ENCODE peak calls at places on chromosomes 13 and 19, in seven cellular contexts. One of them, this sample, is unnamed.

GRCh38 chr13:112140366-112140765 is 73.4 kb downstream of the SOX1 start:
- DNase-seq in pancreas: no peak
- DNase-seq in OCI-M1: no peak
- DNase-seq in GM20000: no peak
- DNase-seq in T follicular helper cell: no peak
- DNase-seq in activated CD4-positive, alpha-beta T cell treated with anti-CD3 and anti-CD28 coated beads for 4 hours: no peak
- DNase-seq in stimulated activated CD8-positive, alpha-beta memory T cell treated with anti-CD3 and anti-CD28 coated beads, Interleukin-7, amount 100 ng/mL, for 1 hour: no peak
- DNase-seq in this sample: no peak

GRCh38 chr13:111948811-111949210 is 118.1 kb upstream of the SOX1 start:
- DNase-seq in pancreas: no peak
- DNase-seq in OCI-M1: no peak
- DNase-seq in GM20000: no peak
- DNase-seq in T follicular helper cell: no peak
- DNase-seq in activated CD4-positive, alpha-beta T cell treated with anti-CD3 and anti-CD28 coated beads for 4 hours: no peak
- DNase-seq in stimulated activated CD8-positive, alpha-beta memory T cell treated with anti-CD3 and anti-CD28 coated beads, Interleukin-7, amount 100 ng/mL, for 1 hour: no peak
- DNase-seq in this sample: no peak

GRCh38 chr13:64684685-64685431 is 2545.3 kb downstream of the PCDH9 start:
- DNase-seq in pancreas: no peak
- DNase-seq in OCI-M1: no peak
- DNase-seq in GM20000: no peak
- DNase-seq in T follicular helper cell: no peak
- DNase-seq in activated CD4-positive, alpha-beta T cell treated with anti-CD3 and anti-CD28 coated beads for 4 hours: no peak
- DNase-seq in stimulated activated CD8-positive, alpha-beta memory T cell treated with anti-CD3 and anti-CD28 coated beads, Interleukin-7, amount 100 ng/mL, for 1 hour: no peak
- DNase-seq in this sample: no peak

GRCh38 chr13:30926781-30927180 is 5.7 kb upstream of the TEX26 start:
- DNase-seq in pancreas: no peak
- DNase-seq in OCI-M1: no peak
- DNase-seq in GM20000: no peak
- DNase-seq in T follicular helper cell: no peak
- DNase-seq in activated CD4-positive, alpha-beta T cell treated with anti-CD3 and anti-CD28 coated beads for 4 hours: no peak
- DNase-seq in stimulated activated CD8-positive, alpha-beta memory T cell treated with anti-CD3 and anti-CD28 coated beads, Interleukin-7, amount 100 ng/mL, for 1 hour: no peak
- DNase-seq in this sample: no peak

GRCh38 chr19:35901854-35902661 is at the start of gene HCST:
- DNase-seq in pancreas: no peak
- DNase-seq in OCI-M1: peak; percentile 19
- DNase-seq in GM20000: peak; percentile 60
- DNase-seq in T follicular helper cell: peak; percentile 47
- DNase-seq in activated CD4-positive, alpha-beta T cell treated with anti-CD3 and anti-CD28 coated beads for 4 hours: peak; percentile 38
- DNase-seq in stimulated activated CD8-positive, alpha-beta memory T cell treated with anti-CD3 and anti-CD28 coated beads, Interleukin-7, amount 100 ng/mL, for 1 hour: no peak
- DNase-seq in this sample: no peak

GRCh38 chr13:45331981-45332830 is 8.8 kb downstream of the TPT1 start:
- DNase-seq in pancreas: no peak
- DNase-seq in OCI-M1: peak; percentile 29
- DNase-seq in GM20000: no peak
- DNase-seq in T follicular helper cell: no peak
- DNase-seq in activated CD4-positive, alpha-beta T cell treated with anti-CD3 and anti-CD28 coated beads for 4 hours: no peak
- DNase-seq in stimulated activated CD8-positive, alpha-beta memory T cell treated with anti-CD3 and anti-CD28 coated beads, Interleukin-7, amount 100 ng/mL, for 1 hour: no peak
- DNase-seq in this sample: peak; percentile 87

GRCh38 chr13:86591862-86592261 is 792.6 kb upstream of the SLITRK6 start:
- DNase-seq in pancreas: no peak
- DNase-seq in OCI-M1: peak; percentile 38
- DNase-seq in GM20000: no peak
- DNase-seq in T follicular helper cell: no peak
- DNase-seq in activated CD4-positive, alpha-beta T cell treated with anti-CD3 and anti-CD28 coated beads for 4 hours: no peak
- DNase-seq in stimulated activated CD8-positive, alpha-beta memory T cell treated with anti-CD3 and anti-CD28 coated beads, Interleukin-7, amount 100 ng/mL, for 1 hour: no peak
- DNase-seq in this sample: peak; percentile 32

GRCh38 chr19:35727956-35728706 is 10.3 kb downstream of the KMT2B start:
- DNase-seq in pancreas: peak; percentile 41
- DNase-seq in OCI-M1: no peak
- DNase-seq in GM20000: no peak
- DNase-seq in T follicular helper cell: no peak
- DNase-seq in activated CD4-positive, alpha-beta T cell treated with anti-CD3 and anti-CD28 coated beads for 4 hours: no peak
- DNase-seq in stimulated activated CD8-positive, alpha-beta memory T cell treated with anti-CD3 and anti-CD28 coated beads, Interleukin-7, amount 100 ng/mL, for 1 hour: no peak
- DNase-seq in this sample: no peak

GRCh38 chr19:4713384-4713951 is 10.2 kb downstream of the DPP9 start:
- DNase-seq in pancreas: peak; percentile 75
- DNase-seq in OCI-M1: no peak
- DNase-seq in GM20000: no peak
- DNase-seq in T follicular helper cell: no peak
- DNase-seq in activated CD4-positive, alpha-beta T cell treated with anti-CD3 and anti-CD28 coated beads for 4 hours: no peak
- DNase-seq in stimulated activated CD8-positive, alpha-beta memory T cell treated with anti-CD3 and anti-CD28 coated beads, Interleukin-7, amount 100 ng/mL, for 1 hour: no peak
- DNase-seq in this sample: peak; percentile 99

GRCh38 chr13:53201454-53202225 is 173.0 kb downstream of the OLFM4 start:
- DNase-seq in pancreas: peak; percentile 80
- DNase-seq in OCI-M1: no peak
- DNase-seq in GM20000: no peak
- DNase-seq in T follicular helper cell: no peak
- DNase-seq in activated CD4-positive, alpha-beta T cell treated with anti-CD3 and anti-CD28 coated beads for 4 hours: no peak
- DNase-seq in stimulated activated CD8-positive, alpha-beta memory T cell treated with anti-CD3 and anti-CD28 coated beads, Interleukin-7, amount 100 ng/mL, for 1 hour: no peak
- DNase-seq in this sample: no peak

GRCh38 chr19:6801397-6802086 is 29.0 kb downstream of the VAV1 start:
- DNase-seq in pancreas: peak; percentile 63
- DNase-seq in OCI-M1: peak; percentile 90
- DNase-seq in GM20000: peak; percentile 70
- DNase-seq in T follicular helper cell: peak; percentile 64
- DNase-seq in activated CD4-positive, alpha-beta T cell treated with anti-CD3 and anti-CD28 coated beads for 4 hours: peak; percentile 77
- DNase-seq in stimulated activated CD8-positive, alpha-beta memory T cell treated with anti-CD3 and anti-CD28 coated beads, Interleukin-7, amount 100 ng/mL, for 1 hour: peak; percentile 65
- DNase-seq in this sample: no peak

GRCh38 chr13:71169125-71169524 is 697.9 kb downstream of the DACH1 start:
- DNase-seq in pancreas: no peak
- DNase-seq in OCI-M1: no peak
- DNase-seq in GM20000: no peak
- DNase-seq in T follicular helper cell: no peak
- DNase-seq in activated CD4-positive, alpha-beta T cell treated with anti-CD3 and anti-CD28 coated beads for 4 hours: no peak
- DNase-seq in stimulated activated CD8-positive, alpha-beta memory T cell treated with anti-CD3 and anti-CD28 coated beads, Interleukin-7, amount 100 ng/mL, for 1 hour: no peak
- DNase-seq in this sample: no peak

GRCh38 chr13:38767506-38768265 is 80.8 kb downstream of the FREM2 start:
- DNase-seq in pancreas: no peak
- DNase-seq in OCI-M1: no peak
- DNase-seq in GM20000: no peak
- DNase-seq in T follicular helper cell: no peak
- DNase-seq in activated CD4-positive, alpha-beta T cell treated with anti-CD3 and anti-CD28 coated beads for 4 hours: no peak
- DNase-seq in stimulated activated CD8-positive, alpha-beta memory T cell treated with anti-CD3 and anti-CD28 coated beads, Interleukin-7, amount 100 ng/mL, for 1 hour: no peak
- DNase-seq in this sample: peak; percentile 21

GRCh38 chr19:3659746-3660112 is 33.1 kb upstream of the CACTIN start:
- DNase-seq in pancreas: peak; percentile 55
- DNase-seq in OCI-M1: no peak
- DNase-seq in GM20000: no peak
- DNase-seq in T follicular helper cell: no peak
- DNase-seq in activated CD4-positive, alpha-beta T cell treated with anti-CD3 and anti-CD28 coated beads for 4 hours: no peak
- DNase-seq in stimulated activated CD8-positive, alpha-beta memory T cell treated with anti-CD3 and anti-CD28 coated beads, Interleukin-7, amount 100 ng/mL, for 1 hour: no peak
- DNase-seq in this sample: no peak

GRCh38 chr19:30281903-30282302 is 90.3 kb upstream of the ZNF536 start:
- DNase-seq in pancreas: no peak
- DNase-seq in OCI-M1: no peak
- DNase-seq in GM20000: no peak
- DNase-seq in T follicular helper cell: no peak
- DNase-seq in activated CD4-positive, alpha-beta T cell treated with anti-CD3 and anti-CD28 coated beads for 4 hours: no peak
- DNase-seq in stimulated activated CD8-positive, alpha-beta memory T cell treated with anti-CD3 and anti-CD28 coated beads, Interleukin-7, amount 100 ng/mL, for 1 hour: no peak
- DNase-seq in this sample: no peak

GRCh38 chr13:74866151-74866550 is 615.8 kb downstream of the TBC1D4 start:
- DNase-seq in pancreas: no peak
- DNase-seq in OCI-M1: no peak
- DNase-seq in GM20000: no peak
- DNase-seq in T follicular helper cell: no peak
- DNase-seq in activated CD4-positive, alpha-beta T cell treated with anti-CD3 and anti-CD28 coated beads for 4 hours: no peak
- DNase-seq in stimulated activated CD8-positive, alpha-beta memory T cell treated with anti-CD3 and anti-CD28 coated beads, Interleukin-7, amount 100 ng/mL, for 1 hour: no peak
- DNase-seq in this sample: no peak

GRCh38 chr19:11745871-11746270 is 7.1 kb upstream of the ZNF823 start:
- DNase-seq in pancreas: no peak
- DNase-seq in OCI-M1: no peak
- DNase-seq in GM20000: no peak
- DNase-seq in T follicular helper cell: no peak
- DNase-seq in activated CD4-positive, alpha-beta T cell treated with anti-CD3 and anti-CD28 coated beads for 4 hours: no peak
- DNase-seq in stimulated activated CD8-positive, alpha-beta memory T cell treated with anti-CD3 and anti-CD28 coated beads, Interleukin-7, amount 100 ng/mL, for 1 hour: no peak
- DNase-seq in this sample: no peak

GRCh38 chr19:33498391-33499000 is 23.1 kb downstream of the PEPD start:
- DNase-seq in pancreas: peak; percentile 25
- DNase-seq in OCI-M1: no peak
- DNase-seq in GM20000: no peak
- DNase-seq in T follicular helper cell: no peak
- DNase-seq in activated CD4-positive, alpha-beta T cell treated with anti-CD3 and anti-CD28 coated beads for 4 hours: no peak
- DNase-seq in stimulated activated CD8-positive, alpha-beta memory T cell treated with anti-CD3 and anti-CD28 coated beads, Interleukin-7, amount 100 ng/mL, for 1 hour: no peak
- DNase-seq in this sample: no peak

GRCh38 chr19:52527134-52527953 is at the start of gene ZNF808:
- DNase-seq in pancreas: peak; percentile 98
- DNase-seq in OCI-M1: peak; percentile 97
- DNase-seq in GM20000: peak; percentile 89
- DNase-seq in T follicular helper cell: peak; percentile 97
- DNase-seq in activated CD4-positive, alpha-beta T cell treated with anti-CD3 and anti-CD28 coated beads for 4 hours: peak; percentile 97
- DNase-seq in stimulated activated CD8-positive, alpha-beta memory T cell treated with anti-CD3 and anti-CD28 coated beads, Interleukin-7, amount 100 ng/mL, for 1 hour: peak; percentile 96
- DNase-seq in this sample: peak; percentile 78

GRCh38 chr13:99218545-99218944 is 17.9 kb downstream of the UBAC2 start:
- DNase-seq in pancreas: peak; percentile 82
- DNase-seq in OCI-M1: no peak
- DNase-seq in GM20000: no peak
- DNase-seq in T follicular helper cell: no peak
- DNase-seq in activated CD4-positive, alpha-beta T cell treated with anti-CD3 and anti-CD28 coated beads for 4 hours: no peak
- DNase-seq in stimulated activated CD8-positive, alpha-beta memory T cell treated with anti-CD3 and anti-CD28 coated beads, Interleukin-7, amount 100 ng/mL, for 1 hour: no peak
- DNase-seq in this sample: peak; percentile 4

GRCh38 chr19:47321582-47321981 is 10.4 kb upstream of the C5AR2 start:
- DNase-seq in pancreas: no peak
- DNase-seq in OCI-M1: no peak
- DNase-seq in GM20000: no peak
- DNase-seq in T follicular helper cell: no peak
- DNase-seq in activated CD4-positive, alpha-beta T cell treated with anti-CD3 and anti-CD28 coated beads for 4 hours: no peak
- DNase-seq in stimulated activated CD8-positive, alpha-beta memory T cell treated with anti-CD3 and anti-CD28 coated beads, Interleukin-7, amount 100 ng/mL, for 1 hour: no peak
- DNase-seq in this sample: no peak

GRCh38 chr13:26247011-26247410 is 6.9 kb upstream of the CDK8 start:
- DNase-seq in pancreas: no peak
- DNase-seq in OCI-M1: no peak
- DNase-seq in GM20000: no peak
- DNase-seq in T follicular helper cell: no peak
- DNase-seq in activated CD4-positive, alpha-beta T cell treated with anti-CD3 and anti-CD28 coated beads for 4 hours: no peak
- DNase-seq in stimulated activated CD8-positive, alpha-beta memory T cell treated with anti-CD3 and anti-CD28 coated beads, Interleukin-7, amount 100 ng/mL, for 1 hour: no peak
- DNase-seq in this sample: no peak

GRCh38 chr19:57841364-57841763 is 8.3 kb upstream of the ZNF587 start:
- DNase-seq in pancreas: no peak
- DNase-seq in OCI-M1: no peak
- DNase-seq in GM20000: no peak
- DNase-seq in T follicular helper cell: no peak
- DNase-seq in activated CD4-positive, alpha-beta T cell treated with anti-CD3 and anti-CD28 coated beads for 4 hours: no peak
- DNase-seq in stimulated activated CD8-positive, alpha-beta memory T cell treated with anti-CD3 and anti-CD28 coated beads, Interleukin-7, amount 100 ng/mL, for 1 hour: no peak
- DNase-seq in this sample: no peak

GRCh38 chr19:38120471-38121030 is 103.5 kb downstream of the DPF1 start:
- DNase-seq in pancreas: no peak
- DNase-seq in OCI-M1: peak; percentile 88
- DNase-seq in GM20000: no peak
- DNase-seq in T follicular helper cell: no peak
- DNase-seq in activated CD4-positive, alpha-beta T cell treated with anti-CD3 and anti-CD28 coated beads for 4 hours: no peak
- DNase-seq in stimulated activated CD8-positive, alpha-beta memory T cell treated with anti-CD3 and anti-CD28 coated beads, Interleukin-7, amount 100 ng/mL, for 1 hour: no peak
- DNase-seq in this sample: no peak

GRCh38 chr19:12800344-12800732 is 1.3 kb downstream of the PRDX2 start:
- DNase-seq in pancreas: no peak
- DNase-seq in OCI-M1: no peak
- DNase-seq in GM20000: no peak
- DNase-seq in T follicular helper cell: no peak
- DNase-seq in activated CD4-positive, alpha-beta T cell treated with anti-CD3 and anti-CD28 coated beads for 4 hours: no peak
- DNase-seq in stimulated activated CD8-positive, alpha-beta memory T cell treated with anti-CD3 and anti-CD28 coated beads, Interleukin-7, amount 100 ng/mL, for 1 hour: no peak
- DNase-seq in this sample: no peak

GRCh38 chr19:2212861-2213711 is 23.0 kb downstream of the PLEKHJ1 start:
- DNase-seq in pancreas: no peak
- DNase-seq in OCI-M1: no peak
- DNase-seq in GM20000: no peak
- DNase-seq in T follicular helper cell: no peak
- DNase-seq in activated CD4-positive, alpha-beta T cell treated with anti-CD3 and anti-CD28 coated beads for 4 hours: no peak
- DNase-seq in stimulated activated CD8-positive, alpha-beta memory T cell treated with anti-CD3 and anti-CD28 coated beads, Interleukin-7, amount 100 ng/mL, for 1 hour: no peak
- DNase-seq in this sample: no peak

GRCh38 chr19:40621966-40622772 is 21.0 kb downstream of the LTBP4 start:
- DNase-seq in pancreas: peak; percentile 71
- DNase-seq in OCI-M1: no peak
- DNase-seq in GM20000: no peak
- DNase-seq in T follicular helper cell: no peak
- DNase-seq in activated CD4-positive, alpha-beta T cell treated with anti-CD3 and anti-CD28 coated beads for 4 hours: no peak
- DNase-seq in stimulated activated CD8-positive, alpha-beta memory T cell treated with anti-CD3 and anti-CD28 coated beads, Interleukin-7, amount 100 ng/mL, for 1 hour: no peak
- DNase-seq in this sample: no peak

GRCh38 chr19:55179570-55180484 is at the start of gene SYT5:
- DNase-seq in pancreas: peak; percentile 81
- DNase-seq in OCI-M1: peak; percentile 67
- DNase-seq in GM20000: peak; percentile 86
- DNase-seq in T follicular helper cell: peak; percentile 36
- DNase-seq in activated CD4-positive, alpha-beta T cell treated with anti-CD3 and anti-CD28 coated beads for 4 hours: peak; percentile 60
- DNase-seq in stimulated activated CD8-positive, alpha-beta memory T cell treated with anti-CD3 and anti-CD28 coated beads, Interleukin-7, amount 100 ng/mL, for 1 hour: peak; percentile 18
- DNase-seq in this sample: no peak

GRCh38 chr19:42363614-42364346 is 26.3 kb downstream of the CNFN start:
- DNase-seq in pancreas: no peak
- DNase-seq in OCI-M1: peak; percentile 52
- DNase-seq in GM20000: peak; percentile 80
- DNase-seq in T follicular helper cell: no peak
- DNase-seq in activated CD4-positive, alpha-beta T cell treated with anti-CD3 and anti-CD28 coated beads for 4 hours: no peak
- DNase-seq in stimulated activated CD8-positive, alpha-beta memory T cell treated with anti-CD3 and anti-CD28 coated beads, Interleukin-7, amount 100 ng/mL, for 1 hour: no peak
- DNase-seq in this sample: no peak

GRCh38 chr19:16127080-16127479 is 15.4 kb downstream of the RAB8A start:
- DNase-seq in pancreas: no peak
- DNase-seq in OCI-M1: no peak
- DNase-seq in GM20000: no peak
- DNase-seq in T follicular helper cell: no peak
- DNase-seq in activated CD4-positive, alpha-beta T cell treated with anti-CD3 and anti-CD28 coated beads for 4 hours: no peak
- DNase-seq in stimulated activated CD8-positive, alpha-beta memory T cell treated with anti-CD3 and anti-CD28 coated beads, Interleukin-7, amount 100 ng/mL, for 1 hour: no peak
- DNase-seq in this sample: no peak

GRCh38 chr19:4380254-4380727 is 20.1 kb downstream of the SH3GL1 start:
- DNase-seq in pancreas: no peak
- DNase-seq in OCI-M1: no peak
- DNase-seq in GM20000: no peak
- DNase-seq in T follicular helper cell: no peak
- DNase-seq in activated CD4-positive, alpha-beta T cell treated with anti-CD3 and anti-CD28 coated beads for 4 hours: peak; percentile 54
- DNase-seq in stimulated activated CD8-positive, alpha-beta memory T cell treated with anti-CD3 and anti-CD28 coated beads, Interleukin-7, amount 100 ng/mL, for 1 hour: no peak
- DNase-seq in this sample: no peak

GRCh38 chr19:2699413-2700142 is 2.9 kb downstream of the GNG7 start:
- DNase-seq in pancreas: no peak
- DNase-seq in OCI-M1: no peak
- DNase-seq in GM20000: no peak
- DNase-seq in T follicular helper cell: no peak
- DNase-seq in activated CD4-positive, alpha-beta T cell treated with anti-CD3 and anti-CD28 coated beads for 4 hours: no peak
- DNase-seq in stimulated activated CD8-positive, alpha-beta memory T cell treated with anti-CD3 and anti-CD28 coated beads, Interleukin-7, amount 100 ng/mL, for 1 hour: no peak
- DNase-seq in this sample: no peak

GRCh38 chr19:47377801-47378200 is 28.7 kb downstream of the DHX34 start:
- DNase-seq in pancreas: no peak
- DNase-seq in OCI-M1: no peak
- DNase-seq in GM20000: no peak
- DNase-seq in T follicular helper cell: no peak
- DNase-seq in activated CD4-positive, alpha-beta T cell treated with anti-CD3 and anti-CD28 coated beads for 4 hours: no peak
- DNase-seq in stimulated activated CD8-positive, alpha-beta memory T cell treated with anti-CD3 and anti-CD28 coated beads, Interleukin-7, amount 100 ng/mL, for 1 hour: no peak
- DNase-seq in this sample: no peak

GRCh38 chr13:111460548-111461444 is 140.4 kb downstream of the TEX29 start:
- DNase-seq in pancreas: no peak
- DNase-seq in OCI-M1: peak; percentile 2
- DNase-seq in GM20000: peak; percentile 22
- DNase-seq in T follicular helper cell: no peak
- DNase-seq in activated CD4-positive, alpha-beta T cell treated with anti-CD3 and anti-CD28 coated beads for 4 hours: no peak
- DNase-seq in stimulated activated CD8-positive, alpha-beta memory T cell treated with anti-CD3 and anti-CD28 coated beads, Interleukin-7, amount 100 ng/mL, for 1 hour: no peak
- DNase-seq in this sample: peak; percentile 2

GRCh38 chr13:109383683-109384082 is 402.7 kb downstream of the IRS2 start:
- DNase-seq in pancreas: no peak
- DNase-seq in OCI-M1: no peak
- DNase-seq in GM20000: no peak
- DNase-seq in T follicular helper cell: no peak
- DNase-seq in activated CD4-positive, alpha-beta T cell treated with anti-CD3 and anti-CD28 coated beads for 4 hours: no peak
- DNase-seq in stimulated activated CD8-positive, alpha-beta memory T cell treated with anti-CD3 and anti-CD28 coated beads, Interleukin-7, amount 100 ng/mL, for 1 hour: no peak
- DNase-seq in this sample: peak; percentile 79

GRCh38 chr19:19615086-19615485 is 3.4 kb downstream of the PBX4 start:
- DNase-seq in pancreas: no peak
- DNase-seq in OCI-M1: no peak
- DNase-seq in GM20000: no peak
- DNase-seq in T follicular helper cell: no peak
- DNase-seq in activated CD4-positive, alpha-beta T cell treated with anti-CD3 and anti-CD28 coated beads for 4 hours: peak; percentile 37
- DNase-seq in stimulated activated CD8-positive, alpha-beta memory T cell treated with anti-CD3 and anti-CD28 coated beads, Interleukin-7, amount 100 ng/mL, for 1 hour: no peak
- DNase-seq in this sample: no peak

GRCh38 chr13:106496072-106496997 is 39.1 kb downstream of the EFNB2 start:
- DNase-seq in pancreas: no peak
- DNase-seq in OCI-M1: no peak
- DNase-seq in GM20000: no peak
- DNase-seq in T follicular helper cell: no peak
- DNase-seq in activated CD4-positive, alpha-beta T cell treated with anti-CD3 and anti-CD28 coated beads for 4 hours: no peak
- DNase-seq in stimulated activated CD8-positive, alpha-beta memory T cell treated with anti-CD3 and anti-CD28 coated beads, Interleukin-7, amount 100 ng/mL, for 1 hour: no peak
- DNase-seq in this sample: no peak

GRCh38 chr13:97275265-97275664 is 53.1 kb downstream of the MBNL2 start:
- DNase-seq in pancreas: no peak
- DNase-seq in OCI-M1: no peak
- DNase-seq in GM20000: no peak
- DNase-seq in T follicular helper cell: no peak
- DNase-seq in activated CD4-positive, alpha-beta T cell treated with anti-CD3 and anti-CD28 coated beads for 4 hours: no peak
- DNase-seq in stimulated activated CD8-positive, alpha-beta memory T cell treated with anti-CD3 and anti-CD28 coated beads, Interleukin-7, amount 100 ng/mL, for 1 hour: no peak
- DNase-seq in this sample: peak; percentile 80